ENCODE peak calls at places on chromosomes 3 and 15, in ten cellular contexts. One of them, this sample, is unnamed.
A peak's percentile ranks its signal among the peaks of the same experiment; 100 is the strongest.

GRCh38 chr3:134212898-134213665 is 37.6 kb downstream of the RYK start:
- DNase-seq in cardiac muscle cell: peak; percentile 83
- DNase-seq in MM.1S: peak; percentile 72
- DNase-seq in Panc1: peak; percentile 60
- DNase-seq in ovary: peak; percentile 88
- DNase-seq in CD8-positive, alpha-beta memory T cell: peak; percentile 72
- DNase-seq in mesendoderm: peak; percentile 88
- DNase-seq in dorsolateral prefrontal cortex: peak; percentile 84
- DNase-seq in NT2/D1: peak; percentile 81
- DNase-seq in fibroblast of lung: peak; percentile 78
- DNase-seq in this sample: peak; percentile 71

GRCh38 chr3:72465853-72466252 is 382.4 kb downstream of the SHQ1 start:
- DNase-seq in cardiac muscle cell: no peak
- DNase-seq in MM.1S: no peak
- DNase-seq in Panc1: no peak
- DNase-seq in ovary: no peak
- DNase-seq in CD8-positive, alpha-beta memory T cell: no peak
- DNase-seq in mesendoderm: no peak
- DNase-seq in dorsolateral prefrontal cortex: no peak
- DNase-seq in NT2/D1: no peak
- DNase-seq in fibroblast of lung: no peak
- DNase-seq in this sample: no peak

GRCh38 chr3:188294823-188295487 is 141.0 kb downstream of the LPP start:
- DNase-seq in cardiac muscle cell: peak; percentile 90
- DNase-seq in MM.1S: no peak
- DNase-seq in Panc1: peak; percentile 93
- DNase-seq in ovary: no peak
- DNase-seq in CD8-positive, alpha-beta memory T cell: no peak
- DNase-seq in mesendoderm: peak; percentile 44
- DNase-seq in dorsolateral prefrontal cortex: no peak
- DNase-seq in NT2/D1: no peak
- DNase-seq in fibroblast of lung: peak; percentile 94
- DNase-seq in this sample: peak; percentile 65

GRCh38 chr3:52522651-52523251 is 10.9 kb downstream of the NT5DC2 start:
- DNase-seq in cardiac muscle cell: no peak
- DNase-seq in MM.1S: no peak
- DNase-seq in Panc1: no peak
- DNase-seq in ovary: peak; percentile 28
- DNase-seq in CD8-positive, alpha-beta memory T cell: no peak
- DNase-seq in mesendoderm: no peak
- DNase-seq in dorsolateral prefrontal cortex: no peak
- DNase-seq in NT2/D1: no peak
- DNase-seq in fibroblast of lung: no peak
- DNase-seq in this sample: no peak

GRCh38 chr3:151168269-151169094 is 34.5 kb downstream of the GPR171 start:
- DNase-seq in cardiac muscle cell: peak; percentile 72
- DNase-seq in MM.1S: peak; percentile 64
- DNase-seq in Panc1: peak; percentile 28
- DNase-seq in ovary: peak; percentile 72
- DNase-seq in CD8-positive, alpha-beta memory T cell: peak; percentile 68
- DNase-seq in mesendoderm: peak; percentile 74
- DNase-seq in dorsolateral prefrontal cortex: peak; percentile 59
- DNase-seq in NT2/D1: peak; percentile 28
- DNase-seq in fibroblast of lung: peak; percentile 63
- DNase-seq in this sample: peak; percentile 60

GRCh38 chr3:185988080-185988815 is 50.4 kb upstream of the TRA2B start:
- DNase-seq in cardiac muscle cell: no peak
- DNase-seq in MM.1S: no peak
- DNase-seq in Panc1: no peak
- DNase-seq in ovary: no peak
- DNase-seq in CD8-positive, alpha-beta memory T cell: no peak
- DNase-seq in mesendoderm: peak; percentile 44
- DNase-seq in dorsolateral prefrontal cortex: no peak
- DNase-seq in NT2/D1: no peak
- DNase-seq in fibroblast of lung: no peak
- DNase-seq in this sample: no peak

GRCh38 chr3:143139786-143140185 is 20.2 kb downstream of the CHST2 start:
- DNase-seq in cardiac muscle cell: peak; percentile 80
- DNase-seq in MM.1S: no peak
- DNase-seq in Panc1: no peak
- DNase-seq in ovary: no peak
- DNase-seq in CD8-positive, alpha-beta memory T cell: no peak
- DNase-seq in mesendoderm: peak; percentile 33
- DNase-seq in dorsolateral prefrontal cortex: no peak
- DNase-seq in NT2/D1: no peak
- DNase-seq in fibroblast of lung: peak; percentile 59
- DNase-seq in this sample: peak; percentile 73

GRCh38 chr15:87610366-87610765 is 646.2 kb downstream of the NTRK3 start:
- DNase-seq in cardiac muscle cell: peak; percentile 87
- DNase-seq in MM.1S: no peak
- DNase-seq in Panc1: no peak
- DNase-seq in ovary: no peak
- DNase-seq in CD8-positive, alpha-beta memory T cell: no peak
- DNase-seq in mesendoderm: no peak
- DNase-seq in dorsolateral prefrontal cortex: no peak
- DNase-seq in NT2/D1: no peak
- DNase-seq in fibroblast of lung: peak; percentile 32
- DNase-seq in this sample: no peak

GRCh38 chr15:25170113-25170731 is 215.4 kb downstream of the SNRPN start:
- DNase-seq in cardiac muscle cell: no peak
- DNase-seq in MM.1S: no peak
- DNase-seq in Panc1: no peak
- DNase-seq in ovary: peak; percentile 21
- DNase-seq in CD8-positive, alpha-beta memory T cell: no peak
- DNase-seq in mesendoderm: no peak
- DNase-seq in dorsolateral prefrontal cortex: no peak
- DNase-seq in NT2/D1: no peak
- DNase-seq in fibroblast of lung: no peak
- DNase-seq in this sample: no peak

GRCh38 chr3:70820397-70820796 is 508.0 kb upstream of the MDFIC2 start:
- DNase-seq in cardiac muscle cell: no peak
- DNase-seq in MM.1S: no peak
- DNase-seq in Panc1: no peak
- DNase-seq in ovary: no peak
- DNase-seq in CD8-positive, alpha-beta memory T cell: no peak
- DNase-seq in mesendoderm: no peak
- DNase-seq in dorsolateral prefrontal cortex: no peak
- DNase-seq in NT2/D1: no peak
- DNase-seq in fibroblast of lung: no peak
- DNase-seq in this sample: no peak

GRCh38 chr3:133926736-133927542 is 31.3 kb upstream of the RAB6B start:
- DNase-seq in cardiac muscle cell: no peak
- DNase-seq in MM.1S: no peak
- DNase-seq in Panc1: no peak
- DNase-seq in ovary: no peak
- DNase-seq in CD8-positive, alpha-beta memory T cell: no peak
- DNase-seq in mesendoderm: peak; percentile 71
- DNase-seq in dorsolateral prefrontal cortex: no peak
- DNase-seq in NT2/D1: no peak
- DNase-seq in fibroblast of lung: no peak
- DNase-seq in this sample: no peak

GRCh38 chr3:23106641-23107040 is 96.5 kb upstream of the UBE2E2 start:
- DNase-seq in cardiac muscle cell: no peak
- DNase-seq in MM.1S: no peak
- DNase-seq in Panc1: no peak
- DNase-seq in ovary: no peak
- DNase-seq in CD8-positive, alpha-beta memory T cell: no peak
- DNase-seq in mesendoderm: peak; percentile 69
- DNase-seq in dorsolateral prefrontal cortex: no peak
- DNase-seq in NT2/D1: peak; percentile 36
- DNase-seq in fibroblast of lung: no peak
- DNase-seq in this sample: no peak

GRCh38 chr3:45017826-45018225 is 8.3 kb upstream of the CLEC3B start:
- DNase-seq in cardiac muscle cell: no peak
- DNase-seq in MM.1S: no peak
- DNase-seq in Panc1: no peak
- DNase-seq in ovary: peak; percentile 60
- DNase-seq in CD8-positive, alpha-beta memory T cell: no peak
- DNase-seq in mesendoderm: no peak
- DNase-seq in dorsolateral prefrontal cortex: no peak
- DNase-seq in NT2/D1: no peak
- DNase-seq in fibroblast of lung: no peak
- DNase-seq in this sample: no peak

GRCh38 chr15:46644493-46645481 is 1010.0 kb downstream of the SQOR start:
- DNase-seq in cardiac muscle cell: no peak
- DNase-seq in MM.1S: peak; percentile 27
- DNase-seq in Panc1: no peak
- DNase-seq in ovary: no peak
- DNase-seq in CD8-positive, alpha-beta memory T cell: no peak
- DNase-seq in mesendoderm: no peak
- DNase-seq in dorsolateral prefrontal cortex: no peak
- DNase-seq in NT2/D1: no peak
- DNase-seq in fibroblast of lung: no peak
- DNase-seq in this sample: no peak

GRCh38 chr3:167575000-167575399 is 78.7 kb downstream of the WDR49 start:
- DNase-seq in cardiac muscle cell: no peak
- DNase-seq in MM.1S: no peak
- DNase-seq in Panc1: no peak
- DNase-seq in ovary: no peak
- DNase-seq in CD8-positive, alpha-beta memory T cell: no peak
- DNase-seq in mesendoderm: peak; percentile 28
- DNase-seq in dorsolateral prefrontal cortex: peak; percentile 4
- DNase-seq in NT2/D1: peak; percentile 8
- DNase-seq in fibroblast of lung: no peak
- DNase-seq in this sample: no peak

GRCh38 chr3:136818851-136819783 is at the start of gene SLC35G2:
- DNase-seq in cardiac muscle cell: peak; percentile 81
- DNase-seq in MM.1S: no peak
- DNase-seq in Panc1: no peak
- DNase-seq in ovary: peak; percentile 75
- DNase-seq in CD8-positive, alpha-beta memory T cell: peak; percentile 21
- DNase-seq in mesendoderm: peak; percentile 86
- DNase-seq in dorsolateral prefrontal cortex: peak; percentile 64
- DNase-seq in NT2/D1: no peak
- DNase-seq in fibroblast of lung: peak; percentile 87
- DNase-seq in this sample: peak; percentile 77

GRCh38 chr3:152554980-152555379 is 280.0 kb upstream of the P2RY1 start:
- DNase-seq in cardiac muscle cell: peak; percentile 71
- DNase-seq in MM.1S: no peak
- DNase-seq in Panc1: no peak
- DNase-seq in ovary: no peak
- DNase-seq in CD8-positive, alpha-beta memory T cell: no peak
- DNase-seq in mesendoderm: no peak
- DNase-seq in dorsolateral prefrontal cortex: no peak
- DNase-seq in NT2/D1: no peak
- DNase-seq in fibroblast of lung: peak; percentile 67
- DNase-seq in this sample: peak; percentile 24

GRCh38 chr3:64824281-64824980 is 136.6 kb upstream of the ADAMTS9 start:
- DNase-seq in cardiac muscle cell: peak; percentile 81
- DNase-seq in MM.1S: no peak
- DNase-seq in Panc1: no peak
- DNase-seq in ovary: no peak
- DNase-seq in CD8-positive, alpha-beta memory T cell: no peak
- DNase-seq in mesendoderm: no peak
- DNase-seq in dorsolateral prefrontal cortex: no peak
- DNase-seq in NT2/D1: no peak
- DNase-seq in fibroblast of lung: peak; percentile 30
- DNase-seq in this sample: no peak

GRCh38 chr15:41492597-41493204 is 973 bp upstream of the ITPKA start:
- DNase-seq in cardiac muscle cell: no peak
- DNase-seq in MM.1S: no peak
- DNase-seq in Panc1: no peak
- DNase-seq in ovary: no peak
- DNase-seq in CD8-positive, alpha-beta memory T cell: no peak
- DNase-seq in mesendoderm: no peak
- DNase-seq in dorsolateral prefrontal cortex: no peak
- DNase-seq in NT2/D1: no peak
- DNase-seq in fibroblast of lung: no peak
- DNase-seq in this sample: no peak
- H3K27me3 ChIP-seq in cardiac muscle cell: peaks cover 63% of the 10 kb centered on the region
- H3K27me3 ChIP-seq in MM.1S: no peaks in the 10 kb centered on the region
- H3K27me3 ChIP-seq in Panc1: no peaks in the 10 kb centered on the region
- H3K27me3 ChIP-seq in ovary: no peaks in the 10 kb centered on the region
- H3K27me3 ChIP-seq in CD8-positive, alpha-beta memory T cell: peaks cover 22% of the 10 kb centered on the region
- H3K27me3 ChIP-seq in mesendoderm: peaks cover 41% of the 10 kb centered on the region
- H3K27me3 ChIP-seq in dorsolateral prefrontal cortex: no peaks in the 10 kb centered on the region
- H3K27me3 ChIP-seq in NT2/D1: peaks cover 62% of the 10 kb centered on the region
- H3K27me3 ChIP-seq in fibroblast of lung: no peaks in the 10 kb centered on the region
- H3K27me3 ChIP-seq in this sample: no peaks in the 10 kb centered on the region

DNA sequence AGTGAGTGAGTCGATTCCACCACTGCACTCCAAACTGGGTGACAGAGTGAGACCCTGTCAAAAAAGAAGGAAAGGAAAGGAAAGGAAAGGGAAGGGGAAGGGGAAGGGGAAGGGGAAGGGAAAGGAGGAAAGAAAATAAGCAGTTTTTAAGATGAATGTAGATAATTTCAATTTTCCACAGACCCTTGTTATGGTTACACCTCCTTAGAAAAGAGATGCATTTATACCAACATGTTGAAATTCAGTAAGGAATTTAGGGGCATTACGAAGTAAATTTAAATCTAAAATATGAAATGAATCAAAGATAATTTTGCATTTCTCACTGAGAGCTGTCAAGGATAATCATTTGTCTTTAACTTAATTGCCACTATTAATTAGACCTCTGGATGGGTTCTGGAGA is 146.5 kb upstream of the TMC3 start:
- DNase-seq in cardiac muscle cell: no peak
- DNase-seq in MM.1S: no peak
- DNase-seq in Panc1: no peak
- DNase-seq in ovary: no peak
- DNase-seq in CD8-positive, alpha-beta memory T cell: no peak
- DNase-seq in mesendoderm: no peak
- DNase-seq in dorsolateral prefrontal cortex: no peak
- DNase-seq in NT2/D1: no peak
- DNase-seq in fibroblast of lung: no peak
- DNase-seq in this sample: no peak
- H3K27me3 ChIP-seq in cardiac muscle cell: peaks cover 3% of the 10 kb centered on the region
- H3K27me3 ChIP-seq in MM.1S: no peaks in the 10 kb centered on the region
- H3K27me3 ChIP-seq in Panc1: no peaks in the 10 kb centered on the region
- H3K27me3 ChIP-seq in ovary: no peaks in the 10 kb centered on the region
- H3K27me3 ChIP-seq in CD8-positive, alpha-beta memory T cell: no peaks in the 10 kb centered on the region
- H3K27me3 ChIP-seq in mesendoderm: no peaks in the 10 kb centered on the region
- H3K27me3 ChIP-seq in dorsolateral prefrontal cortex: no peaks in the 10 kb centered on the region
- H3K27me3 ChIP-seq in NT2/D1: no peaks in the 10 kb centered on the region
- H3K27me3 ChIP-seq in fibroblast of lung: no peaks in the 10 kb centered on the region
- H3K27me3 ChIP-seq in this sample: no peaks in the 10 kb centered on the region

GRCh38 chr3:132210476-132211346 is 106.5 kb upstream of the ACP3 start:
- DNase-seq in cardiac muscle cell: no peak
- DNase-seq in MM.1S: peak; percentile 50
- DNase-seq in Panc1: peak; percentile 18
- DNase-seq in ovary: no peak
- DNase-seq in CD8-positive, alpha-beta memory T cell: no peak
- DNase-seq in mesendoderm: peak; percentile 73
- DNase-seq in dorsolateral prefrontal cortex: no peak
- DNase-seq in NT2/D1: no peak
- DNase-seq in fibroblast of lung: no peak
- DNase-seq in this sample: no peak
- H3K27me3 ChIP-seq in cardiac muscle cell: no peaks in the 10 kb centered on the region
- H3K27me3 ChIP-seq in MM.1S: no peaks in the 10 kb centered on the region
- H3K27me3 ChIP-seq in Panc1: no peaks in the 10 kb centered on the region
- H3K27me3 ChIP-seq in ovary: no peaks in the 10 kb centered on the region
- H3K27me3 ChIP-seq in CD8-positive, alpha-beta memory T cell: no peaks in the 10 kb centered on the region
- H3K27me3 ChIP-seq in mesendoderm: peaks cover 2% of the 10 kb centered on the region
- H3K27me3 ChIP-seq in dorsolateral prefrontal cortex: no peaks in the 10 kb centered on the region
- H3K27me3 ChIP-seq in NT2/D1: no peaks in the 10 kb centered on the region
- H3K27me3 ChIP-seq in fibroblast of lung: peaks cover 2% of the 10 kb centered on the region
- H3K27me3 ChIP-seq in this sample: no peaks in the 10 kb centered on the region

DNA sequence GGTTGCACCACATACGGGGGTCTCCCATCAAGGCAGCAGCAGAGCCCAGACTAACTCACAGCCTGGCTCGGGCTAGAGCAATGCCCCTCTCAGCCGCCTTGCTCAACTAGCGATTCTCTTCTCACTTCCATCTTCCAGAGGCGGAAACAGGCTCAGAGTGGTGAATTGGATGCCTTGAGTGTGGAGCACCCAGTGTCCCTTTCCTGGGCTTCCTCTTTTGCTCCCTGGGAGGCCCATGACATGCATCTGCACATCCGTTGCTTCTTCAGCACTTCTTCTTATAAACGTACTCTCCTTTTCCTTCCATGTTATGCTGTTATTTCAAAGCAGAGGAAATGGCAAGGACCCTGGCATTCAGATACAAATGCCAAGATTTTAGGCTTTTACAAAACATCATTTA is 2.1 kb upstream of the IQSEC1 start:
- DNase-seq in cardiac muscle cell: no peak
- DNase-seq in MM.1S: no peak
- DNase-seq in Panc1: no peak
- DNase-seq in ovary: no peak
- DNase-seq in CD8-positive, alpha-beta memory T cell: no peak
- DNase-seq in mesendoderm: no peak
- DNase-seq in dorsolateral prefrontal cortex: no peak
- DNase-seq in NT2/D1: no peak
- DNase-seq in fibroblast of lung: no peak
- DNase-seq in this sample: no peak
- H3K27me3 ChIP-seq in cardiac muscle cell: peaks cover 64% of the 10 kb centered on the region
- H3K27me3 ChIP-seq in MM.1S: peaks cover 11% of the 10 kb centered on the region
- H3K27me3 ChIP-seq in Panc1: no peaks in the 10 kb centered on the region
- H3K27me3 ChIP-seq in ovary: no peaks in the 10 kb centered on the region
- H3K27me3 ChIP-seq in CD8-positive, alpha-beta memory T cell: peaks cover 17% of the 10 kb centered on the region
- H3K27me3 ChIP-seq in mesendoderm: no peaks in the 10 kb centered on the region
- H3K27me3 ChIP-seq in dorsolateral prefrontal cortex: no peaks in the 10 kb centered on the region
- H3K27me3 ChIP-seq in NT2/D1: peaks cover 71% of the 10 kb centered on the region
- H3K27me3 ChIP-seq in fibroblast of lung: peaks cover 22% of the 10 kb centered on the region
- H3K27me3 ChIP-seq in this sample: peaks cover 6% of the 10 kb centered on the region